ENCODE peak calls at places on chromosome 20, in eight cellular contexts. One of them, this sample, is unnamed.
A peak's percentile ranks its signal among the peaks of the same experiment; 100 is the strongest.

GRCh38 chr20:31712112-31712553 is 10.5 kb downstream of the BCL2L1 start:
- DNase-seq in nephron progenitor cell: no peak
- DNase-seq in activated CD4-positive, alpha-beta T cell treated with anti-CD3 and anti-CD28 coated beads, Interleukin-2, amount 50 U/mL, for 4 hours: no peak
- DNase-seq in stimulated activated CD8-positive, alpha-beta memory T cell treated with anti-CD3 and anti-CD28 coated beads, Interleukin-15, amount 100 ng/mL, for 48 hours: no peak
- DNase-seq in sciatic nerve: peak; percentile 47
- DNase-seq in H54: no peak
- DNase-seq in activated gamma-delta T cell: no peak
- DNase-seq in choroid plexus epithelial cell: no peak
- DNase-seq in this sample: no peak

GRCh38 chr20:49725694-49726093 is 12.0 kb upstream of the B4GALT5 start:
- DNase-seq in sciatic nerve: no peak
- DNase-seq in choroid plexus epithelial cell: no peak
- DNase-seq in nephron progenitor cell: no peak
- DNase-seq in stimulated activated CD8-positive, alpha-beta memory T cell treated with anti-CD3 and anti-CD28 coated beads, Interleukin-15, amount 100 ng/mL, for 48 hours: no peak
- DNase-seq in H54: no peak
- DNase-seq in activated CD4-positive, alpha-beta T cell treated with anti-CD3 and anti-CD28 coated beads, Interleukin-2, amount 50 U/mL, for 4 hours: no peak
- DNase-seq in activated gamma-delta T cell: no peak
- DNase-seq in this sample: no peak

GRCh38 chr20:19849341-19850189 is 91.5 kb downstream of the RIN2 start:
- DNase-seq in nephron progenitor cell: no peak
- DNase-seq in stimulated activated CD8-positive, alpha-beta memory T cell treated with anti-CD3 and anti-CD28 coated beads, Interleukin-15, amount 100 ng/mL, for 48 hours: no peak
- DNase-seq in sciatic nerve: no peak
- DNase-seq in activated CD4-positive, alpha-beta T cell treated with anti-CD3 and anti-CD28 coated beads, Interleukin-2, amount 50 U/mL, for 4 hours: no peak
- DNase-seq in choroid plexus epithelial cell: peak; percentile 30
- DNase-seq in activated gamma-delta T cell: no peak
- DNase-seq in H54: no peak
- DNase-seq in this sample: no peak

GRCh38 chr20:33551778-33552177 is 61.9 kb downstream of the CBFA2T2 start:
- DNase-seq in H54: no peak
- DNase-seq in sciatic nerve: no peak
- DNase-seq in stimulated activated CD8-positive, alpha-beta memory T cell treated with anti-CD3 and anti-CD28 coated beads, Interleukin-15, amount 100 ng/mL, for 48 hours: no peak
- DNase-seq in nephron progenitor cell: no peak
- DNase-seq in choroid plexus epithelial cell: peak; percentile 39
- DNase-seq in activated gamma-delta T cell: no peak
- DNase-seq in activated CD4-positive, alpha-beta T cell treated with anti-CD3 and anti-CD28 coated beads, Interleukin-2, amount 50 U/mL, for 4 hours: no peak
- DNase-seq in this sample: no peak

GRCh38 chr20:48717095-48717958 is 110.5 kb downstream of the PREX1 start:
- DNase-seq in H54: no peak
- DNase-seq in activated CD4-positive, alpha-beta T cell treated with anti-CD3 and anti-CD28 coated beads, Interleukin-2, amount 50 U/mL, for 4 hours: no peak
- DNase-seq in sciatic nerve: no peak
- DNase-seq in nephron progenitor cell: no peak
- DNase-seq in choroid plexus epithelial cell: no peak
- DNase-seq in activated gamma-delta T cell: no peak
- DNase-seq in stimulated activated CD8-positive, alpha-beta memory T cell treated with anti-CD3 and anti-CD28 coated beads, Interleukin-15, amount 100 ng/mL, for 48 hours: no peak
- DNase-seq in this sample: no peak

GRCh38 chr20:61951695-61952533 is 113.8 kb downstream of the TAF4 start:
- DNase-seq in stimulated activated CD8-positive, alpha-beta memory T cell treated with anti-CD3 and anti-CD28 coated beads, Interleukin-15, amount 100 ng/mL, for 48 hours: no peak
- DNase-seq in nephron progenitor cell: peak; percentile 91
- DNase-seq in activated gamma-delta T cell: no peak
- DNase-seq in H54: no peak
- DNase-seq in choroid plexus epithelial cell: peak; percentile 48
- DNase-seq in activated CD4-positive, alpha-beta T cell treated with anti-CD3 and anti-CD28 coated beads, Interleukin-2, amount 50 U/mL, for 4 hours: no peak
- DNase-seq in sciatic nerve: peak; percentile 51
- DNase-seq in this sample: no peak

GRCh38 chr20:5781798-5782750 is 31.9 kb downstream of the SHLD1 start:
- DNase-seq in nephron progenitor cell: no peak
- DNase-seq in choroid plexus epithelial cell: no peak
- DNase-seq in activated gamma-delta T cell: no peak
- DNase-seq in activated CD4-positive, alpha-beta T cell treated with anti-CD3 and anti-CD28 coated beads, Interleukin-2, amount 50 U/mL, for 4 hours: no peak
- DNase-seq in stimulated activated CD8-positive, alpha-beta memory T cell treated with anti-CD3 and anti-CD28 coated beads, Interleukin-15, amount 100 ng/mL, for 48 hours: no peak
- DNase-seq in sciatic nerve: no peak
- DNase-seq in H54: no peak
- DNase-seq in this sample: no peak

GRCh38 chr20:62978559-62978938 is 26.0 kb downstream of the SLC17A9 start:
- DNase-seq in choroid plexus epithelial cell: no peak
- DNase-seq in stimulated activated CD8-positive, alpha-beta memory T cell treated with anti-CD3 and anti-CD28 coated beads, Interleukin-15, amount 100 ng/mL, for 48 hours: no peak
- DNase-seq in nephron progenitor cell: peak; percentile 50
- DNase-seq in H54: no peak
- DNase-seq in activated gamma-delta T cell: no peak
- DNase-seq in sciatic nerve: no peak
- DNase-seq in activated CD4-positive, alpha-beta T cell treated with anti-CD3 and anti-CD28 coated beads, Interleukin-2, amount 50 U/mL, for 4 hours: no peak
- DNase-seq in this sample: no peak

GRCh38 chr20:53786445-53787267 is 193.0 kb upstream of the ZNF217 start:
- DNase-seq in stimulated activated CD8-positive, alpha-beta memory T cell treated with anti-CD3 and anti-CD28 coated beads, Interleukin-15, amount 100 ng/mL, for 48 hours: no peak
- DNase-seq in choroid plexus epithelial cell: no peak
- DNase-seq in activated CD4-positive, alpha-beta T cell treated with anti-CD3 and anti-CD28 coated beads, Interleukin-2, amount 50 U/mL, for 4 hours: no peak
- DNase-seq in activated gamma-delta T cell: no peak
- DNase-seq in nephron progenitor cell: no peak
- DNase-seq in H54: no peak
- DNase-seq in sciatic nerve: no peak
- DNase-seq in this sample: no peak

GRCh38 chr20:57794600-57795346 is 85.0 kb upstream of the PMEPA1 start:
- DNase-seq in sciatic nerve: no peak
- DNase-seq in H54: peak; percentile 52
- DNase-seq in nephron progenitor cell: no peak
- DNase-seq in activated gamma-delta T cell: no peak
- DNase-seq in stimulated activated CD8-positive, alpha-beta memory T cell treated with anti-CD3 and anti-CD28 coated beads, Interleukin-15, amount 100 ng/mL, for 48 hours: no peak
- DNase-seq in choroid plexus epithelial cell: peak; percentile 7
- DNase-seq in activated CD4-positive, alpha-beta T cell treated with anti-CD3 and anti-CD28 coated beads, Interleukin-2, amount 50 U/mL, for 4 hours: no peak
- DNase-seq in this sample: no peak

GRCh38 chr20:52104546-52105044 is 87.0 kb downstream of the ZFP64 start:
- DNase-seq in nephron progenitor cell: peak; percentile 57
- DNase-seq in choroid plexus epithelial cell: peak; percentile 28
- DNase-seq in sciatic nerve: no peak
- DNase-seq in stimulated activated CD8-positive, alpha-beta memory T cell treated with anti-CD3 and anti-CD28 coated beads, Interleukin-15, amount 100 ng/mL, for 48 hours: no peak
- DNase-seq in activated CD4-positive, alpha-beta T cell treated with anti-CD3 and anti-CD28 coated beads, Interleukin-2, amount 50 U/mL, for 4 hours: no peak
- DNase-seq in H54: peak; percentile 33
- DNase-seq in activated gamma-delta T cell: no peak
- DNase-seq in this sample: no peak

GRCh38 chr20:25320035-25320800 is 70.4 kb downstream of the ABHD12 start:
- DNase-seq in sciatic nerve: peak; percentile 35
- DNase-seq in activated gamma-delta T cell: no peak
- DNase-seq in choroid plexus epithelial cell: no peak
- DNase-seq in activated CD4-positive, alpha-beta T cell treated with anti-CD3 and anti-CD28 coated beads, Interleukin-2, amount 50 U/mL, for 4 hours: no peak
- DNase-seq in H54: no peak
- DNase-seq in nephron progenitor cell: no peak
- DNase-seq in stimulated activated CD8-positive, alpha-beta memory T cell treated with anti-CD3 and anti-CD28 coated beads, Interleukin-15, amount 100 ng/mL, for 48 hours: no peak
- DNase-seq in this sample: no peak

GRCh38 chr20:59993736-59994484 is 35.7 kb downstream of the CDH26 start:
- DNase-seq in activated CD4-positive, alpha-beta T cell treated with anti-CD3 and anti-CD28 coated beads, Interleukin-2, amount 50 U/mL, for 4 hours: no peak
- DNase-seq in stimulated activated CD8-positive, alpha-beta memory T cell treated with anti-CD3 and anti-CD28 coated beads, Interleukin-15, amount 100 ng/mL, for 48 hours: no peak
- DNase-seq in nephron progenitor cell: no peak
- DNase-seq in activated gamma-delta T cell: no peak
- DNase-seq in choroid plexus epithelial cell: no peak
- DNase-seq in H54: no peak
- DNase-seq in sciatic nerve: no peak
- DNase-seq in this sample: no peak

GRCh38 chr20:11432407-11432806 is 485.3 kb upstream of the BTBD3 start:
- DNase-seq in choroid plexus epithelial cell: peak; percentile 96
- DNase-seq in nephron progenitor cell: no peak
- DNase-seq in stimulated activated CD8-positive, alpha-beta memory T cell treated with anti-CD3 and anti-CD28 coated beads, Interleukin-15, amount 100 ng/mL, for 48 hours: no peak
- DNase-seq in activated gamma-delta T cell: no peak
- DNase-seq in H54: no peak
- DNase-seq in activated CD4-positive, alpha-beta T cell treated with anti-CD3 and anti-CD28 coated beads, Interleukin-2, amount 50 U/mL, for 4 hours: no peak
- DNase-seq in sciatic nerve: no peak
- DNase-seq in this sample: no peak

GRCh38 chr20:22918286-22918983 is 116.7 kb upstream of the SSTR4 start:
- DNase-seq in nephron progenitor cell: no peak
- DNase-seq in activated CD4-positive, alpha-beta T cell treated with anti-CD3 and anti-CD28 coated beads, Interleukin-2, amount 50 U/mL, for 4 hours: no peak
- DNase-seq in stimulated activated CD8-positive, alpha-beta memory T cell treated with anti-CD3 and anti-CD28 coated beads, Interleukin-15, amount 100 ng/mL, for 48 hours: no peak
- DNase-seq in sciatic nerve: no peak
- DNase-seq in choroid plexus epithelial cell: peak; percentile 41
- DNase-seq in H54: no peak
- DNase-seq in activated gamma-delta T cell: no peak
- DNase-seq in this sample: no peak

GRCh38 chr20:63416631-63417030 is 55.5 kb upstream of the CHRNA4 start:
- DNase-seq in stimulated activated CD8-positive, alpha-beta memory T cell treated with anti-CD3 and anti-CD28 coated beads, Interleukin-15, amount 100 ng/mL, for 48 hours: no peak
- DNase-seq in choroid plexus epithelial cell: no peak
- DNase-seq in sciatic nerve: no peak
- DNase-seq in nephron progenitor cell: no peak
- DNase-seq in H54: no peak
- DNase-seq in activated CD4-positive, alpha-beta T cell treated with anti-CD3 and anti-CD28 coated beads, Interleukin-2, amount 50 U/mL, for 4 hours: no peak
- DNase-seq in activated gamma-delta T cell: no peak
- DNase-seq in this sample: no peak

GRCh38 chr20:54345817-54346216 is 129.6 kb upstream of the DOK5 start:
- DNase-seq in choroid plexus epithelial cell: peak; percentile 50
- DNase-seq in nephron progenitor cell: no peak
- DNase-seq in activated gamma-delta T cell: no peak
- DNase-seq in sciatic nerve: no peak
- DNase-seq in H54: no peak
- DNase-seq in stimulated activated CD8-positive, alpha-beta memory T cell treated with anti-CD3 and anti-CD28 coated beads, Interleukin-15, amount 100 ng/mL, for 48 hours: no peak
- DNase-seq in activated CD4-positive, alpha-beta T cell treated with anti-CD3 and anti-CD28 coated beads, Interleukin-2, amount 50 U/mL, for 4 hours: no peak
- DNase-seq in this sample: no peak

GRCh38 chr20:44540834-44541233 is 19.0 kb upstream of the SERINC3 start:
- DNase-seq in activated gamma-delta T cell: no peak
- DNase-seq in stimulated activated CD8-positive, alpha-beta memory T cell treated with anti-CD3 and anti-CD28 coated beads, Interleukin-15, amount 100 ng/mL, for 48 hours: no peak
- DNase-seq in sciatic nerve: no peak
- DNase-seq in nephron progenitor cell: no peak
- DNase-seq in choroid plexus epithelial cell: peak; percentile 50
- DNase-seq in H54: peak; percentile 23
- DNase-seq in activated CD4-positive, alpha-beta T cell treated with anti-CD3 and anti-CD28 coated beads, Interleukin-2, amount 50 U/mL, for 4 hours: no peak
- DNase-seq in this sample: no peak

GRCh38 chr20:64010711-64011237 is 25.2 kb upstream of the C20orf204 start:
- DNase-seq in sciatic nerve: no peak
- DNase-seq in stimulated activated CD8-positive, alpha-beta memory T cell treated with anti-CD3 and anti-CD28 coated beads, Interleukin-15, amount 100 ng/mL, for 48 hours: no peak
- DNase-seq in nephron progenitor cell: no peak
- DNase-seq in H54: no peak
- DNase-seq in activated gamma-delta T cell: no peak
- DNase-seq in choroid plexus epithelial cell: no peak
- DNase-seq in activated CD4-positive, alpha-beta T cell treated with anti-CD3 and anti-CD28 coated beads, Interleukin-2, amount 50 U/mL, for 4 hours: no peak
- DNase-seq in this sample: no peak

This sample was measured in Panc1.